ENCODE peak calls at places on chromosome 13, in eight cellular contexts. E is tibial artery; D is CD8-positive, alpha-beta memory T cell; C is ascending aorta; O is lung; A is astrocyte; R is psoas muscle; L is fibroblast of lung. H is an unnamed sample.

GRCh38 chr13:20814224-20814910 is 40.6 kb upstream of the EEF1AKMT1 start:
- DNase-seq in R (peak; percentile 90), O (peak; percentile 90), A (peak; percentile 92), C (peak; percentile 96), E (peak; percentile 94), L (peak; percentile 96), D (no peak), H (no peak)

GRCh38 chr13:29162638-29163037 is 342.5 kb downstream of the MTUS2 start:
- DNase-seq in O (no peak), L (peak; percentile 7), C (no peak), R (no peak), A (peak; percentile 14), E (no peak), D (no peak), H (no peak)

GRCh38 chr13:70668293-70668692 is 560.0 kb upstream of the KLHL1 start:
- DNase-seq in L (no peak), A (no peak), C (no peak), O (peak; percentile 42), D (no peak), R (no peak), E (no peak), H (no peak)

GRCh38 chr13:34826432-34826831 is 115.6 kb upstream of the NBEA start:
- DNase-seq in D (no peak), C (no peak), R (no peak), E (no peak), L (no peak), A (no peak), O (no peak), H (no peak)

GRCh38 chr13:39855236-39855635 is 199.8 kb downstream of the COG6 start:
- DNase-seq in O (no peak), L (no peak), R (no peak), E (no peak), D (no peak), C (no peak), A (no peak), H (no peak)

GRCh38 chr13:30088312-30088855 is 219.0 kb downstream of the KATNAL1 start:
- DNase-seq in E (no peak), C (no peak), L (no peak), R (no peak), O (no peak), D (no peak), A (peak; percentile 17), H (no peak)

GRCh38 chr13:60788156-60788829 is 391.3 kb downstream of the TDRD3 start:
- DNase-seq in A (peak; percentile 44), C (peak; percentile 72), D (no peak), L (peak; percentile 2), E (peak; percentile 67), R (peak; percentile 35), O (no peak), H (no peak)

GRCh38 chr13:24671367-24672117 is 8.7 kb upstream of the ATP12A start:
- DNase-seq in E (peak; percentile 72), A (peak; percentile 74), O (peak; percentile 44), L (peak; percentile 75), R (no peak), D (no peak), C (peak; percentile 69), H (no peak)

GRCh38 chr13:100879255-100879654 is 204.7 kb upstream of the TMTC4 start:
- DNase-seq in C (no peak), O (no peak), L (no peak), E (no peak), A (no peak), R (no peak), D (no peak), H (no peak)

GRCh38 chr13:113604186-113604585 is 19.6 kb downstream of the TFDP1 start:
- DNase-seq in D (no peak), A (no peak), C (no peak), E (no peak), R (no peak), L (no peak), O (no peak), H (no peak)

GRCh38 chr13:46906440-46906839 is 9.6 kb upstream of the HTR2A start:
- DNase-seq in L (no peak), R (no peak), C (no peak), A (no peak), O (no peak), E (no peak), D (no peak), H (no peak)

GRCh38 chr13:107680115-107680514 is 535.2 kb downstream of the LIG4 start:
- DNase-seq in L (peak; percentile 19), D (no peak), E (no peak), A (no peak), O (no peak), C (no peak), R (no peak), H (no peak)

GRCh38 chr13:103291693-103292572 is 225.7 kb upstream of the SLC10A2 start:
- DNase-seq in O (no peak), D (no peak), A (no peak), E (no peak), R (no peak), L (no peak), C (no peak), H (no peak)

GRCh38 chr13:101455863-101456262 is 3.4 kb downstream of the ITGBL1 start:
- DNase-seq in L (peak; percentile 91), O (no peak), E (no peak), C (no peak), D (no peak), R (no peak), A (peak; percentile 97), H (no peak)

GRCh38 chr13:92951273-92951820 is 275.3 kb upstream of the GPC6 start:
- DNase-seq in R (no peak), D (no peak), E (no peak), O (no peak), L (no peak), C (no peak), A (peak; percentile 45), H (no peak)

GRCh38 chr13:92952161-92952560 is 274.4 kb upstream of the GPC6 start:
- DNase-seq in D (no peak), A (peak; percentile 53), E (no peak), O (no peak), C (no peak), L (no peak), R (no peak), H (no peak)

GRCh38 chr13:92954746-92955145 is 271.9 kb upstream of the GPC6 start:
- DNase-seq in E (no peak), L (no peak), A (no peak), R (no peak), O (no peak), D (no peak), C (no peak), H (no peak)

GRCh38 chr13:92948034-92948433 is 278.6 kb upstream of the GPC6 start:
- DNase-seq in D (no peak), C (no peak), L (no peak), A (no peak), R (no peak), O (no peak), E (no peak), H (no peak)

DNA sequence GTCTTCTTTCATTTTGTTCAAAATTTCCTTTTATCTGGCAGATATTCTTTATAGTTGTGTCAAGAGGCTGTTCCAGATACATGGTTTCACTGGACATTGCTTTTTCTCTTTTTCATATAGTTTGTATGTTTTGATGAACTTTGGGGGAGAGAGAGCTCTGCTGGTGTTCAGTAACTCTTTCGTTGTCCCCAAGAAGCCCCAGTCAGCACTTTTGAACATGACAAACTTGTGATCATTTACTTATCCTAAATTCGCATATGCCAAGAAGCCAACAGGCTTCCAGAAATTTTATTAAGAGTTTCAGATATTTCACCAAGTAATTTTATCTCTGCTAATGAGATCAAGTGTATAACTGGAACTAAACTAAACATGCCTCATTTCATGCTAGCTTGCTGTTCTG is 275.8 kb upstream of the GPC6 start:
- DNase-seq in R (no peak), O (no peak), L (no peak), C (no peak), E (no peak), D (no peak), A (no peak), H (no peak)
- H3K27ac ChIP-seq in R (no peak overlapping the region), O (no peak overlapping the region), L (no peak overlapping the region), C (no peak overlapping the region), E (no peak overlapping the region), D (no peak overlapping the region), A (no peak overlapping the region), H (no peak overlapping the region)

DNA sequence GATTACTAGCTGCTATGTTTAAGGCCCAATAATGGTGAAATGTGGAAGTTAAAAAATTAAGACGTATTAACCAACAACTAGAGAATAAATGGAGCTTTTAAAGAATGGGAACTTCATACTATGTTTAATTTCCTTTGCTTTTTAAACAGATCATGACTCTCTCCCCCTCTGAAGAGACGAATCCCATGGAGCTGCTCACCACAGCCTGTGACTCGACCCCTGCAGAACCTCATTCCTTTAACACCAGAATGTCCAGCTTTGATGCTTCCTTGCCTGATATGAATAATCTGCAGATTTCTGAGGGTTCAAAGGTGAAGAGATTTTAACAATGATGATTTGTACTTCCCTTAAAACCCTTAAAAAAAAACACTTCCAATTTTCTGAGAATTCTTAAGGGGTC is 53.0 kb downstream of the ZAR1L start:
- DNase-seq in C (no peak), E (no peak), R (no peak), L (no peak), A (peak; percentile 27), O (no peak), D (no peak), H (no peak)
- H3K4me1 ChIP-seq in C (peaks cover 23% of the 10 kb centered on the region), E (no peaks in the 10 kb centered on the region), R (peaks cover 12% of the 10 kb centered on the region), L (peaks cover 11% of the 10 kb centered on the region), A (peaks cover 17% of the 10 kb centered on the region), O (peaks cover 7% of the 10 kb centered on the region), D (no peaks in the 10 kb centered on the region), H (no peaks in the 10 kb centered on the region)

DNA sequence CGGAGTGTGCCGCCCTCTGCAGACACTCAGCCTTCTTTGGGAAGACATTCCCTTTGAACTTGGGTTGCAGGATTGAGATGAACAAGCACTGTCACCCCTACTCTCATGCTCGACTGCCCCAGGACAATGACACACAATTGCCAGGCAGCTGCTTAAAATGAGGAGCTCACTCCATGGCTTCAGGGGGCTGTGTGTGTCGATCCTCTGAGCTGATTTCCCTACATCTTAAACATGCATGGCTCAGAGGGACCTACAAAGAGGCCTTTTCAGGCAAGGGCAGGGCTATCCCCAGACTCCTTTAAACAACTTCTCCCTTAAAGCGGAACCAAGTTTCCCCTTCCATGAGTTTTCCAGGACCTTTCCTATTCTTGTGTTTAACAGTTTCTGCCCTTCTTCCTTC is 107.4 kb upstream of the MBNL2 start:
- DNase-seq in L (no peak), R (no peak), O (no peak), A (no peak), D (no peak), C (no peak), E (no peak), H (no peak)
- H3K36me3 ChIP-seq in L (no peaks in the 10 kb centered on the region), R (no peaks in the 10 kb centered on the region), O (no peaks in the 10 kb centered on the region), A (no peaks in the 10 kb centered on the region), D (no peaks in the 10 kb centered on the region), C (no peaks in the 10 kb centered on the region), E (no peaks in the 10 kb centered on the region), H (no peaks in the 10 kb centered on the region)

DNA sequence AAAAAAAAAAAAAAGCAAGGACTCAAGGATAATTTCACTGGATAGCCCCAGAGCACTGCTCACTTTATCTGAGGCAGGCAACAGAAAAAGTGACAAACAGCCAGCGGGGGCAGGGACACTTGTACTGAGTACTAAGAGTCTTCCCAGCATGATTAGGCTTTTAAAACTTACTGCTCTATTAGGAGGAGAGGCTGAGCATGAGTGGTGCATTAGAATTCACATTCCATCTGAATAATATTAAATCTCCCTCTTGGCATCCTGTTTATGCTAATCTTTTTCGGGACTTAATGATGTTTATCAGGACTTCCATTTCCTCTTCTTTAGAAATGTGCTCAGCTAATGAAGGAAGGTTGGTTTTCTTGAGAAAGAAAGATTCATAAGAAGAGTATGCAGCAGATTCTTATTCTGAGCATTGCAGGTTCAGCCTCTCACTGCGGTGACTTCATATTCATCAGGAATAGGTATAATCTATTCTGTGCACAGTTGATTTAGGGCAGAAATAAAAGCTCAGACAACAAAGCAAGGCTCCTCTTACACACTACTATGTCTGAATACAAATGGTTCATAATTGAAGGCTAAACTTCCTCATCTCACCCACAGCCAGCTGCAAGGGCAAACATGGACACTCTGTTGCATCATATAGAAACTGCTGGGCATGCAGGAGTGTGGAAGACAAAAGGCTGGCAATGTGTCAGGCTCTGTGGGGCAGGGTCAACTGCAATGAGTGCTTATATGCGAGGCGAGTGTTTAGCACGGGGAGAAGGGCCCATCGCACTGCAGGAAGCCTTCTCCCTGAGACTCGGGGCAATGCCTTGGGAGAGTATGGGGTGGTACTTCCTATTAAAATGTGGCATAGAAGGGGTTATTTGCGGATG is 107.1 kb downstream of the KL start:
- DNase-seq in L (peak; percentile 79), C (peak; percentile 73), R (no peak), O (no peak), D (no peak), E (peak; percentile 71), A (peak; percentile 69), H (no peak)
- H3K27ac ChIP-seq in L (peak overlapping the region; percentile 40), C (peak overlapping the region; percentile 27), R (no peak overlapping the region), O (peak overlapping the region; percentile 0), D (no peak overlapping the region), E (no peak overlapping the region), A (peak overlapping the region; percentile 50), H (no peak overlapping the region)

H was measured in CD4-positive, alpha-beta memory T cell.